ENCODE peak calls at places on chromosomes 12 and 14, in seven cellular contexts. T is A549, H is HCT116, G is esophagus squamous epithelium, N is uterus, V is K562, D is breast epithelium. R is an unnamed sample. For H3K4me1, the result is how much of the 10 kb centered on the place peaks cover.

GRCh38 chr14:67941456-67942018 is 122.0 kb downstream of the RAD51B start:
- DNase-seq in T (peak), G (no peak), V (no peak), H (no peak), N (no peak), D (no peak), R (no peak)

GRCh38 chr12:79020106-79020505 is 155.5 kb downstream of the SYT1 start:
- DNase-seq in T (no peak), H (no peak), V (no peak), D (no peak), N (no peak), G (no peak), R (no peak)

GRCh38 chr14:106291626-106292025 is 765.2 kb downstream of the TMEM121 start:
- DNase-seq in G (no peak), D (no peak), N (no peak), V (no peak), H (no peak), T (no peak), R (no peak)

GRCh38 chr12:67989184-67989965 is at the start of gene IFNG-AS1:
- DNase-seq in N (no peak), T (no peak), V (no peak), G (no peak), D (no peak), H (no peak), R (no peak)

GRCh38 chr14:56488306-56488705 is 91.3 kb upstream of the TMEM260 start:
- DNase-seq in H (no peak), T (no peak), V (no peak), N (no peak), G (no peak), D (no peak), R (no peak)

GRCh38 chr14:102096569-102097188 is 9.8 kb upstream of the HSP90AA1 start:
- DNase-seq in V (peak), H (peak), G (no peak), T (peak), N (peak), D (peak), R (peak)

GRCh38 chr12:16019131-16019530 is 108.0 kb downstream of the DERA start:
- DNase-seq in G (no peak), N (no peak), V (no peak), H (no peak), T (no peak), D (no peak), R (no peak)

GRCh38 chr14:92944976-92945375 is 22.0 kb downstream of the CHGA start:
- DNase-seq in D (no peak), N (no peak), H (no peak), V (no peak), G (no peak), T (no peak), R (no peak)

GRCh38 chr12:114671664-114672476 is 12.1 kb downstream of the TBX3 start:
- DNase-seq in T (no peak), G (no peak), V (no peak), H (no peak), N (peak), D (peak), R (peak)

GRCh38 chr14:105839425-105840265 is 313.3 kb downstream of the TMEM121 start:
- DNase-seq in G (no peak), N (no peak), H (no peak), T (no peak), V (no peak), D (no peak), R (no peak)

GRCh38 chr12:9127484-9127883 is 11.8 kb upstream of the A2M start:
- DNase-seq in V (no peak), H (no peak), D (no peak), N (no peak), G (no peak), T (no peak), R (no peak)

GRCh38 chr12:68798880-68799229 is 9.1 kb upstream of the MDM2 start:
- DNase-seq in G (no peak), D (no peak), N (no peak), V (no peak), T (no peak), H (no peak), R (no peak)

GRCh38 chr14:59161571-59162175 is 26.8 kb upstream of the DAAM1 start:
- DNase-seq in V (no peak), N (peak), T (peak), H (peak), G (no peak), D (no peak), R (peak)

GRCh38 chr12:58966939-58967338 is 46.6 kb upstream of the LRIG3 start:
- DNase-seq in G (no peak), D (no peak), H (no peak), T (peak), N (no peak), V (no peak), R (no peak)

GRCh38 chr14:105852378-105853088 is 326.1 kb downstream of the TMEM121 start:
- DNase-seq in T (no peak), D (peak), N (no peak), V (no peak), H (no peak), G (no peak), R (peak)

GRCh38 chr14:33271891-33272290 is 333.2 kb downstream of the NPAS3 start:
- DNase-seq in N (no peak), D (no peak), G (no peak), T (no peak), V (no peak), H (no peak), R (peak)

GRCh38 chr12:121918679-121919038 is 267 bp downstream of the CFAP251 start:
- DNase-seq in G (no peak), D (no peak), N (no peak), V (no peak), H (no peak), T (no peak), R (no peak)

GRCh38 chr14:99513183-99513694 is 32.0 kb downstream of the CCNK start:
- DNase-seq in N (peak), G (no peak), D (no peak), V (no peak), T (no peak), H (no peak), R (no peak)

GRCh38 chr12:81094718-81095360 is 17.0 kb downstream of the ACSS3 start:
- DNase-seq in T (no peak), D (no peak), H (no peak), V (no peak), G (no peak), N (no peak), R (no peak)

GRCh38 chr14:90829677-90830076 is 13.4 kb upstream of the TTC7B start:
- DNase-seq in T (no peak), H (no peak), V (no peak), D (no peak), N (no peak), G (no peak), R (no peak)

GRCh38 chr14:60266021-60266937 is 17.3 kb downstream of the PPM1A start:
- DNase-seq in D (no peak), N (no peak), G (no peak), V (peak), T (no peak), H (peak), R (no peak)

GRCh38 chr14:87632796-87633195 is 360.2 kb downstream of the GALC start:
- DNase-seq in G (no peak), D (no peak), T (no peak), V (no peak), H (no peak), N (no peak), R (no peak)

GRCh38 chr12:101013993-101014392 is 196.0 kb downstream of the SLC5A8 start:
- DNase-seq in G (no peak), H (no peak), V (no peak), D (no peak), N (no peak), T (no peak), R (no peak)

GRCh38 chr12:53425515-53426150 is 2.0 kb downstream of the AMHR2 start:
- DNase-seq in N (no peak), H (no peak), T (no peak), D (no peak), V (peak), G (no peak), R (peak)

GRCh38 chr12:119208626-119209061 is 29.9 kb downstream of the HSPB8 start:
- DNase-seq in T (peak), H (no peak), V (no peak), D (peak), N (peak), G (no peak), R (peak)

GRCh38 chr14:55355922-55356321 is 55.7 kb downstream of the ATG14 start:
- DNase-seq in G (no peak), T (no peak), V (no peak), N (no peak), H (no peak), D (no peak), R (no peak)

GRCh38 chr14:35121026-35121886 is 534 bp downstream of the PPP2R3C start:
- DNase-seq in D (no peak), H (no peak), V (no peak), G (no peak), T (no peak), N (peak), R (peak)

GRCh38 chr14:51602176-51602759 is 49.4 kb upstream of the FRMD6 start:
- DNase-seq in G (no peak), N (no peak), V (no peak), D (no peak), H (no peak), T (no peak), R (no peak)

GRCh38 chr12:6703631-6704030 is 3.0 kb upstream of the PIANP start:
- DNase-seq in H (no peak), V (peak), N (no peak), G (no peak), D (no peak), T (peak), R (no peak)

GRCh38 chr12:11777962-11778361 is 128.5 kb downstream of the ETV6 start:
- DNase-seq in G (no peak), T (no peak), N (no peak), H (no peak), D (no peak), V (no peak), R (no peak)

GRCh38 chr12:4271433-4272013 is 2.0 kb upstream of the CCND2 start:
- DNase-seq in T (no peak), N (no peak), D (no peak), G (no peak), V (peak), H (no peak), R (no peak)

GRCh38 chr12:4270016-4270669 is 3.4 kb upstream of the CCND2 start:
- DNase-seq in H (no peak), G (no peak), D (no peak), T (no peak), V (peak), N (no peak), R (no peak)

GRCh38 chr12:4269279-4269991 is 4.1 kb upstream of the CCND2 start:
- DNase-seq in V (peak), N (peak), T (no peak), D (peak), H (no peak), G (no peak), R (peak)

GRCh38 chr12:4272014-4272975 is 1.3 kb upstream of the CCND2 start:
- DNase-seq in T (no peak), D (peak), N (peak), G (peak), H (no peak), V (peak), R (peak)

GRCh38 chr12:4270670-4271432 is 2.7 kb upstream of the CCND2 start:
- DNase-seq in N (peak), G (no peak), D (peak), V (peak), H (no peak), T (no peak), R (peak)
- H3K4me1 ChIP-seq in N (under half), G (half or more), D (under half), V (under half), H (under half), T (half or more), R (under half)

GRCh38 chr14:73166399-73166798 is 30.1 kb downstream of the PSEN1 start:
- DNase-seq in V (no peak), T (no peak), D (no peak), G (no peak), H (no peak), N (no peak), R (no peak)

GRCh38 chr14:73167727-73168126 is 31.4 kb downstream of the PSEN1 start:
- DNase-seq in V (no peak), G (no peak), T (no peak), N (no peak), H (no peak), D (no peak), R (no peak)

GRCh38 chr14:73162271-73162670 is 26.0 kb downstream of the PSEN1 start:
- DNase-seq in G (no peak), N (no peak), V (no peak), D (no peak), T (no peak), H (no peak), R (no peak)
- H3K27ac ChIP-seq in G (no peak), N (no peak), V (no peak), D (no peak), T (no peak), H (no peak), R (no peak)

DNA sequence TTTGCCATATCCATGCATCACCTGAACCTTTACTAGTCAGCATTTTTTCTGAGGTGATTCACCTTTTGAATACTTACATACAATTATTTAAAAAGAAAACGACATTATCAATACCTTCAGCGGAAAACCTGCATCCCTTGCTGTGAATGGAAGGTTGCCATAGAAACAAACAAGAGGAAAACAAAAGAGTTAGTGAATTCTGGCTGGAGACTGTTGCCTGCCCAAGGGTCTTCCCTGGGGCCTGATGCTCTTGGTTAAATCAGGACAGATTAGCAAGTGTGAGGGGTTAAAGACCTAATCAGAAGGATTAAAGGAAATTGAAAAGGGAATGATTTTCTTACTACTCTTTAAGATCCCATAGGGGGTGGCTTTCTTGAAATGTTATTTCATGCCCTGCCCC is 96.0 kb upstream of the WSCD2 start:
- DNase-seq in D (no peak), N (no peak), H (no peak), G (no peak), V (no peak), T (no peak), R (no peak)
- TF ChIP-seq POLR2A in D (no peak), N (no peak), H (no peak), G (no peak), V (no peak), T (no peak), R (no peak)

GRCh38 chr12:4267904-4268548 is 5.5 kb upstream of the CCND2 start:
- DNase-seq in T (no peak), N (no peak), H (no peak), D (no peak), V (no peak), G (no peak), R (no peak)

GRCh38 chr12:4268549-4269181 is 4.9 kb upstream of the CCND2 start:
- DNase-seq in V (no peak), H (no peak), T (no peak), D (no peak), N (no peak), G (no peak), R (no peak)

GRCh38 chr12:4265280-4265679 is 8.3 kb upstream of the CCND2 start:
- DNase-seq in H (no peak), G (no peak), T (no peak), V (no peak), N (no peak), D (no peak), R (no peak)

GRCh38 chr12:4261655-4262054 is 11.9 kb upstream of the CCND2 start:
- DNase-seq in H (no peak), D (no peak), V (no peak), G (no peak), N (no peak), T (no peak), R (no peak)

DNA sequence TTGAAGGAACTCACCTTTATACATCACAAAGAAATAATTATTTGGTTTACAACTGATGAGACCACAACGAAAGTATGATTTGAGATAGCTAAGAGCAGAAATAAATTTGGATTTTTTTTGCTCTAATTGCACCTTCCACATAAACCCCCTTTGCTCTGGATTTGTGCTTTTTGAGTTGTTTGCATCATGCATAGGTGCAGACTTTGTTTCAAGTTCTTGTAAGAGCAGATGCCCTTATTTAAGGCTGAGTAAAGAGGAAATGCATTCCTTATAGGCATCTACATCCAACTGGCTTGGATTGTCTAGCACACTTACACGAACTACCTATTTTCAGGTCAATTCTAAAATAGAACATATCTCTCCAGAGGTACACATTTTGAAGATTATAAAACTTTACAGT is 6.6 kb upstream of the CCND2 start:
- DNase-seq in N (no peak), D (no peak), V (no peak), T (no peak), G (no peak), H (no peak), R (no peak)
- H3K4me1 ChIP-seq in N (under half), D (under half), V (under half), T (under half), G (under half), H (under half), R (under half)

GRCh38 chr12:46456356-46457334 is 84.1 kb upstream of the SLC38A2 start:
- DNase-seq in T (no peak), D (no peak), H (no peak), N (no peak), G (no peak), V (no peak), R (no peak)
- H3K27ac ChIP-seq in T (peak), D (peak), H (peak), N (peak), G (peak), V (peak), R (no peak)

DNA sequence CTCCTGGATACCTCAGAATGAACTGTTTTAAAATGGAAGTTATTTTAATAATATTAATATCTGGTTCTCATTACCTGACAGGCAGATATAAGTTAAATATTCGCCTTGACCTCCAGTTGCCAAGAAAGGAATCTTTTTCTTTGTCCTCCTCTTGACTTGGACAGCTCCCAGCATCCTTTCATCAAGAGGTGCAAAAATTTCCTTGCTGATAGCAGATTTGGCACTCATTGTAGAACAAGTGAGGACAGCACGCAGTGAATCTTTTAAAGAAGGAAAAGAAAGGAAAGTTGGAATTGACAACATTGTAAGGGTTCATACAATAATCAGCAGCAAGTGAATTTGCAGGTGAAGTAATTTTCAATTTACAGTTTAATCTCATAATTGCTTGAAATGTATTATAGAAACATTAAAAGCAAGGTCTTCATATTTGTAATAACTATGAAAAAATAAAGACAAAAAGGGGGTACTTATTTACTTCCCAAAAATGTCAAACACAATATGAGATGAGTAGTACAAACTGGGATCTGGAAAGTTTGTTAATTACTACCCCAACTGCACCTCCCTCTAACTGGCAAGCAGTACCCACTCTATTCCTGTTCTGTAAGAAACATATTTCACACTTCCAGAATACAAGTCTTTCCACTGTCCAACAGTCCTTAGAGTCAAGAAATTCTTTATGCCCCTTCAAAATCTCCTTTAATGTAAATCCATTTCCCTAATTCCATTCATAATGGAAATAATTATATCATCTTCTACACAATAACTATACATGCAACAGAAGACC is 75.2 kb downstream of the STXBP6 start:
- DNase-seq in H (no peak), V (no peak), D (no peak), N (no peak), T (no peak), G (no peak), R (no peak)
- TF ChIP-seq POLR2A in H (no peak), V (no peak), D (no peak), N (no peak), T (no peak), G (no peak), R (no peak)

DNA sequence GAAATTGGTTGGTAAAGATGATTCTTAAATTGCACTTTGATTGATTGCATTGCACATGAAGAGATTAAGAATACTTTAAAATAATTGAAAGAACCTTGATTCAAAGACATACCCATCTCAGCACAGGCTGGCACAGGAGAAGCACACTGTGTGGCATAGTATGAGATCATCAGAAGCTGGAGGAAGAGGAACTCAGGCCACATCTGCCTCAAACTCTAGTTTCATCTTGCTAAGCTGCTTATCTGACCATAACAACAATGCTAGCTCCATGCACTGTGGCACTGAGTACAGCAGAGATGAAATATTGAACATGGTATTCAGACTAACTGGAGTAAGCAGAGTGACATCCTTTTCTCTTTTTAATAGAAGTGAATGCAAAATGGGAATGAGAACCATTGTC is 99.1 kb downstream of the TBC1D30 start:
- DNase-seq in G (no peak), N (no peak), T (no peak), D (no peak), H (no peak), V (no peak), R (no peak)
- H3K4me1 ChIP-seq in G (under half), N (under half), T (under half), D (under half), H (under half), V (under half), R (under half)

R was measured in adrenal gland.